ENCODE peak calls at places on chromosomes 1 and 21, in ten cellular contexts. O is cardiac muscle cell; V is lower lobe of right lung; X is fibroblast of lung; W is IMR-90; L is heart left ventricle; R is pancreas; Z is mucosa of descending colon; Y is CD8-positive, alpha-beta T cell; E is A549. M is an unnamed sample.

GRCh38 chr1:161185282-161185682 is 8.0 kb upstream of the B4GALT3 start:
- DNase-seq in Z (peak; percentile 75), X (peak; percentile 59), W (peak; percentile 67), R (no peak), Y (peak; percentile 70), V (peak; percentile 74), L (peak; percentile 86), E (no peak), O (no peak), M (peak; percentile 90)

GRCh38 chr1:201357211-201357610 is 20.3 kb downstream of the TNNT2 start:
- DNase-seq in O (peak; percentile 32), V (peak; percentile 31), R (no peak), E (no peak), X (no peak), L (peak; percentile 75), W (no peak), Y (no peak), Z (no peak), M (no peak)

GRCh38 chr1:245953876-245954660 is 553.0 kb downstream of the SMYD3 start:
- DNase-seq in V (no peak), Y (no peak), O (no peak), E (no peak), W (no peak), L (no peak), Z (peak; percentile 17), X (no peak), R (no peak), M (no peak)

GRCh38 chr1:182348916-182349747 is 42.5 kb downstream of the GLUL start:
- DNase-seq in Y (no peak), W (no peak), R (no peak), O (peak; percentile 63), X (peak; percentile 4), L (peak; percentile 87), E (no peak), V (no peak), Z (no peak), M (no peak)

GRCh38 chr1:179445593-179445992 is 79.8 kb downstream of the AXDND1 start:
- DNase-seq in Z (no peak), L (no peak), Y (no peak), X (no peak), R (no peak), E (no peak), O (no peak), V (no peak), W (no peak), M (no peak)

GRCh38 chr1:39407496-39407888 is 83.9 kb upstream of the BMP8A start:
- DNase-seq in Z (no peak), Y (no peak), L (no peak), O (no peak), W (no peak), E (no peak), R (no peak), X (peak; percentile 41), V (no peak), M (no peak)

GRCh38 chr21:34950980-34951379 is 98.1 kb downstream of the RUNX1 start:
- DNase-seq in E (no peak), R (no peak), W (no peak), O (no peak), V (no peak), X (peak; percentile 59), Z (no peak), L (no peak), Y (no peak), M (no peak)

GRCh38 chr1:248243204-248243603 is 12.0 kb downstream of the OR2M4 start:
- DNase-seq in V (peak; percentile 47), E (peak; percentile 31), R (no peak), X (peak; percentile 3), Y (no peak), O (no peak), W (peak; percentile 3), L (no peak), Z (peak; percentile 3), M (no peak)

GRCh38 chr1:156319664-156320063 is 18.4 kb downstream of the CCT3 start:
- DNase-seq in Z (peak; percentile 38), W (peak; percentile 34), R (no peak), V (no peak), E (peak; percentile 33), O (peak; percentile 10), X (peak; percentile 12), L (no peak), Y (no peak), M (no peak)

GRCh38 chr21:38139380-38140168 is 117.2 kb upstream of the KCNJ15 start:
- DNase-seq in Y (no peak), O (no peak), W (peak; percentile 62), V (no peak), X (peak; percentile 23), R (no peak), Z (no peak), L (no peak), E (peak; percentile 98), M (no peak)

GRCh38 chr1:160169553-160170399 is 18.4 kb downstream of the ATP1A4 start:
- DNase-seq in R (no peak), Z (no peak), O (no peak), L (no peak), W (no peak), X (no peak), E (no peak), Y (no peak), V (no peak), M (no peak)

GRCh38 chr1:1354271-1355247 is 3.8 kb downstream of the MXRA8 start:
- DNase-seq in L (no peak), E (no peak), R (peak; percentile 2), Y (no peak), V (no peak), X (no peak), O (no peak), W (no peak), Z (no peak), M (no peak)

GRCh38 chr1:147892731-147893214 is 9.8 kb upstream of the GJA8 start:
- DNase-seq in O (peak; percentile 72), Y (no peak), E (peak; percentile 57), L (no peak), R (peak; percentile 8), W (peak; percentile 64), X (peak; percentile 47), V (no peak), Z (peak; percentile 26), M (no peak)
- H3K4me3 ChIP-seq in O (no peak overlapping the region), Y (no peak overlapping the region), E (no peak overlapping the region), L (no peak overlapping the region), R (no peak overlapping the region), W (no peak overlapping the region), X (no peak overlapping the region), V (no peak overlapping the region), Z (no peak overlapping the region), M (no peak overlapping the region)

DNA sequence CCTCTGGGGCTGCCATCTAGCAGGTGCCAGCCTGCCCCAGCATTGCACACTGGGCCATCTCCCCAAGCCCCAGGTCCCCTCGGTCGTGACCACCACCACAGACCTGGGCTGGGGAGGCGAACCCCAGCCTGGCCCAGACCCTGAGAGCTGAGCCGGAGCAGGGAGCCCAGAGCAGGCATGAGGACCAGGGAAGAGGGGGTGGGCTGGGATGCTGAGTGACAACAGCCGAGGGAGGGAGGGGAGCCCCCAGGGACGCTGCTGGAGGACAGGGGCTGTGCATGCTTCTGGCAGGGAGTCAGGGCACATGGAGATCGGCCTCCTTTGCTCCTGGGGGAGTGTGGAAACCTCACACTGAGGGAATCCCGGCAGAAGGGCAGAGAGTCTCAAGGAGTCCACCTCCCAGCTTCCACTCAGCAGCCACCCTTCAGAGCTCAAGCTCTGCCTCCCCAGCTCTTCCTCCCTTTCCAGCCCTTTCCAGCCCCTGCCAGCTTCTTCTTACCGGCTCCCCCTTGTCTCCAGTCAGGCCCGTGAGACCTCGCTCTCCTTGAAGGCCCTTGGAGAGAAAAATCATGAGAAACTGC is 23.7 kb upstream of the PEF1 start:
- DNase-seq in W (no peak), E (no peak), V (no peak), Z (no peak), Y (no peak), O (no peak), R (no peak), X (no peak), L (no peak), M (peak; percentile 48)
- H3K4me1 ChIP-seq in W (peaks cover 12% of the 10 kb centered on the region), E (peaks cover 48% of the 10 kb centered on the region), V (peaks cover 27% of the 10 kb centered on the region), Z (peaks cover 37% of the 10 kb centered on the region), Y (peaks cover 12% of the 10 kb centered on the region), O (peaks cover 17% of the 10 kb centered on the region), R (peaks cover 6% of the 10 kb centered on the region), X (peaks cover 12% of the 10 kb centered on the region), L (peaks cover 23% of the 10 kb centered on the region), M (peaks cover 52% of the 10 kb centered on the region)

DNA sequence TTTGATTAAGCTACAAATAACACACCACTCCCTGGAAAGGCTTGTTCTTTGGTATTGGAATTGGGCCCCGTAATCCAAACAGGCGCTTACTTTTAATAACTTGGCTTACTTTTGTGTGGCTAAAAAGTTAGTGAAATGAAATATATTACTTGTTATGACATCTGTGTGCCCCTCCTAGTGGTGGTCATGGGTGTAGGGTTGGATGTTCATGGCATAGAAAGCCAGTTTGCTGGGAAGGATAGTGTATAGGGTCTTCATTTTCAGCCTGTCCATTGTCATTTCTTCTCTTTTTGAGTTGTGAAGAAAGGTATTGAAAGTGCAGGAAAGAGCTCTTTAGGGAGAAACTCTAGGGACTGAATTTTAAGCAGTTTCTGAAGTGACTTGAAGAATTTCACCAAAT is 5.9 kb downstream of the CDC14A start:
- DNase-seq in E (peak; percentile 20), Y (no peak), X (no peak), O (peak; percentile 15), W (no peak), R (no peak), Z (no peak), L (no peak), V (no peak), M (no peak)
- TF ChIP-seq CTCF in E (peak; percentile 28), Y (peak; percentile 52), X (peak; percentile 58), O (peak; percentile 52), W (peak; percentile 28), R (no peak), Z (no peak), L (peak; percentile 5), V (peak; percentile 21), M (no peak)

DNA sequence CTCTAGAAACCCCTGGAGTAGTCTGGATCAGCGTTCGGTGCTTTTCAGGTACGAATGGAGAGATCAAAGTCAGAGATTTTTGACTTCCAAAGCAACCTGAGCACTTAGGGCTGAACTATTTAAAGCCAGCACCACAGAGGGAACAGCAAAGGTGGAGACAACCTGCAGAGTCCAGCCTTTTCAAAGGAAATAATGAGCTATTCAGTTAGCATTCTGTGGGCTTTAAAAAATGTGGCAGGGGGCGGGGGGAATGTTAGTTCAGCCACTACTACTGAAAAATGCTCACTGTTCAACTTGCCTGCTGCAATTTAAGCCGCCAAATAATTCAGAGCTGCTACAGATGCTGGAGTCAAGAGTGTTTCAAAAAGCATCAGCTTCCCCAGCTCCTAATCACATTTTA is 473.3 kb upstream of the PLXNA2 start:
- DNase-seq in Z (no peak), X (no peak), Y (no peak), W (no peak), V (no peak), R (no peak), E (no peak), O (no peak), L (no peak), M (no peak)
- H3K4me3 ChIP-seq in Z (no peak overlapping the region), X (no peak overlapping the region), Y (no peak overlapping the region), W (no peak overlapping the region), V (no peak overlapping the region), R (no peak overlapping the region), E (no peak overlapping the region), O (no peak overlapping the region), L (no peak overlapping the region), M (no peak overlapping the region)

DNA sequence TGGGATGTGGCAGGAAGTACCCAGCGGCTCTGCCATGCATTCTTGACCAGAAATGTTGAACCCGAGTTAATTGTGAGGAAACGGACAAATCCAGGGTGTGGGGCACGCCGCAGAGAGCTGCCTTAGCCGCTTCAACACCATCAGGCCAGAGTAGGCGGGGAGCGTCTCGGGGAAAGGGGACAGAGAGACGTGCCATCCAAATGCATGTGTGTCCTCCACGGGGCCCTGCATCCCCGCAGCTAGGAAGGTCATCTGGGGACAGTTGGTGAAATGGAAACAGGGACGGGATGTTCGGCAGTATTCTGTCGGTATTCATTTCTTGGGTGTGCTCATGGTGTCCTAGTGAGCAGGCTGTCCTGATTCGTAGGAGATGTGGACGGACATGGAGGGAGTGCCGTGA is 59.1 kb upstream of the TRAPPC10 start:
- DNase-seq in V (no peak), Y (no peak), Z (no peak), O (no peak), W (no peak), L (peak; percentile 64), E (no peak), X (no peak), R (no peak), M (no peak)
- H3K4me1 ChIP-seq in V (no peaks in the 10 kb centered on the region), Y (peaks cover 17% of the 10 kb centered on the region), Z (no peaks in the 10 kb centered on the region), O (no peaks in the 10 kb centered on the region), W (peaks cover 9% of the 10 kb centered on the region), L (peaks cover 15% of the 10 kb centered on the region), E (peaks cover 11% of the 10 kb centered on the region), X (no peaks in the 10 kb centered on the region), R (no peaks in the 10 kb centered on the region), M (peaks cover 5% of the 10 kb centered on the region)